ENCODE peak calls at places on chromosomes 16 and 17, in seven cellular contexts. N, Y, H, P, D, F and C are unnamed samples.

GRCh38 chr16:21260870-21261791 is 17.0 kb downstream of the CRYM start:
- DNase-seq in N (no peak), Y (no peak), H (no peak), P (peak), D (peak), F (no peak), C (peak)

GRCh38 chr17:52986056-52986662 is 827.6 kb upstream of the CA10 start:
- DNase-seq in N (no peak), Y (no peak), H (no peak), P (no peak), D (no peak), F (no peak), C (no peak)

GRCh38 chr16:82888616-82889015 is 261.8 kb downstream of the CDH13 start:
- DNase-seq in N (no peak), Y (no peak), H (no peak), P (no peak), D (peak), F (no peak), C (no peak)

GRCh38 chr16:72847187-72848044 is 200.5 kb downstream of the ZFHX3 start:
- DNase-seq in N (no peak), Y (no peak), H (no peak), P (peak), D (peak), F (no peak), C (no peak)

GRCh38 chr17:35433075-35433894 is 985 bp upstream of the SLFN12 start:
- DNase-seq in N (peak), Y (no peak), H (peak), P (peak), D (peak), F (no peak), C (peak)

GRCh38 chr17:40369923-40370322 is 5.4 kb upstream of the GJD3 start:
- DNase-seq in N (no peak), Y (no peak), H (no peak), P (no peak), D (no peak), F (no peak), C (no peak)

GRCh38 chr17:75209061-75209460 is 3.6 kb downstream of the NUP85 start:
- DNase-seq in N (no peak), Y (no peak), H (no peak), P (no peak), D (no peak), F (no peak), C (no peak)

GRCh38 chr17:17783121-17783824 is 53.5 kb downstream of the SREBF1 start:
- DNase-seq in N (peak), Y (no peak), H (peak), P (peak), D (peak), F (peak), C (peak)

GRCh38 chr16:86925067-86925791 is 346.9 kb downstream of the FOXL1 start:
- DNase-seq in N (peak), Y (no peak), H (no peak), P (no peak), D (peak), F (no peak), C (no peak)

GRCh38 chr17:58996968-58997367 is 109.7 kb downstream of the TRIM37 start:
- DNase-seq in N (no peak), Y (no peak), H (no peak), P (no peak), D (no peak), F (no peak), C (no peak)

GRCh38 chr16:79509221-79509631 is 91.3 kb downstream of the MAF start:
- DNase-seq in N (peak), Y (no peak), H (peak), P (no peak), D (no peak), F (peak), C (no peak)

GRCh38 chr17:74605361-74605760 is 13.3 kb upstream of the CD300LD start:
- DNase-seq in N (peak), Y (no peak), H (peak), P (peak), D (peak), F (peak), C (peak)

GRCh38 chr17:8799001-8799850 is at the start of gene MFSD6L:
- DNase-seq in N (no peak), Y (no peak), H (no peak), P (peak), D (no peak), F (no peak), C (peak)
- H3K4me3 ChIP-seq in N (no peak), Y (peak), H (no peak), P (no peak), D (no peak), F (no peak), C (no peak)

GRCh38 chr16:30746638-30747160 is 1.5 kb upstream of the PHKG2 start:
- DNase-seq in N (no peak), Y (no peak), H (no peak), P (no peak), D (no peak), F (no peak), C (no peak)

GRCh38 chr16:30747799-30748633 is at the start of gene PHKG2:
- DNase-seq in N (peak), Y (peak), H (peak), P (peak), D (peak), F (peak), C (peak)

GRCh38 chr16:30745082-30745481 is 3.1 kb upstream of the PHKG2 start:
- DNase-seq in N (no peak), Y (no peak), H (no peak), P (no peak), D (no peak), F (no peak), C (peak)

GRCh38 chr16:30748634-30749445 is 615 bp downstream of the PHKG2 start:
- DNase-seq in N (no peak), Y (no peak), H (peak), P (peak), D (peak), F (no peak), C (peak)

GRCh38 chr16:30747331-30747730 is 894 bp upstream of the PHKG2 start:
- DNase-seq in N (no peak), Y (no peak), H (no peak), P (peak), D (no peak), F (no peak), C (peak)
- H3K4me3 ChIP-seq in N (peak), Y (peak), H (peak), P (no peak), D (no peak), F (peak), C (no peak)

GRCh38 chr17:31309525-31309924 is 4.3 kb downstream of the EVI2B start:
- DNase-seq in N (no peak), Y (no peak), H (no peak), P (no peak), D (no peak), F (no peak), C (no peak)

GRCh38 chr17:31308935-31309334 is 4.9 kb downstream of the EVI2B start:
- DNase-seq in N (no peak), Y (no peak), H (no peak), P (no peak), D (no peak), F (no peak), C (no peak)

GRCh38 chr17:31307640-31308039 is 6.2 kb downstream of the EVI2B start:
- DNase-seq in N (no peak), Y (no peak), H (no peak), P (no peak), D (no peak), F (no peak), C (no peak)

GRCh38 chr17:31310260-31310659 is 3.6 kb downstream of the EVI2B start:
- DNase-seq in N (no peak), Y (no peak), H (no peak), P (no peak), D (no peak), F (no peak), C (no peak)

DNA sequence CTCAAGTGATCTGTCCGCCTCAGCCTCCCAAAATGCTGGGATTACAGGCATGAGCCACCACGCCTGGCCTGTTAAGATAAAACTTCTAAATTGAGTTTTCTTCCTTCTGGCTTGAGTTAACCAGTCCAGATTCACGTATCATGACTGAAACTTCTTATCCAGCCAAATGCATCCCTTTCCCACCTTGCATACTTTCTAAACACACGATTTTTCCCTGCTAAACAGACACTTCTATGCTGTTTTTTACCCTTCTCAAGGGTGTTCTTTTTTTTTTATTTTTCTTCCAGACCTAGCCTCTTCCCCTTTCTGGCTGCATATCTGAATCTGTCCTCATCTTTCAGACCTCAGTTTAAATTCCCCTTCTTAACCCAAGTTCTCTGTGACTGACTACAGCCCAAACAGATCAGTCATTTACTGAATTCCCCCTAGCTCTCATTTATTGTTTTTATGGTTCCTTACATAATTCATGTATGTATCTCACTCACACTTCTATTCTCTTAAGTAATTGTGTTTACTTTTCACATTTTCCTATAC is 5.4 kb downstream of the EVI2B start:
- DNase-seq in N (no peak), Y (no peak), H (no peak), P (no peak), D (no peak), F (no peak), C (no peak)
- H3K4me3 ChIP-seq in N (no peak), Y (no peak), H (no peak), P (no peak), D (no peak), F (no peak), C (no peak)

GRCh38 chr16:77780378-77780837 is 8.0 kb upstream of the VAT1L start:
- DNase-seq in N (no peak), Y (no peak), H (no peak), P (peak), D (peak), F (no peak), C (peak)
- H3K4me3 ChIP-seq in N (no peak), Y (no peak), H (no peak), P (no peak), D (no peak), F (no peak), C (no peak)

GRCh38 chr16:2046125-2046888 is 1.3 kb downstream of the NTHL1 start:
- DNase-seq in N (no peak), Y (no peak), H (no peak), P (no peak), D (no peak), F (no peak), C (no peak)
- H3K4me3 ChIP-seq in N (no peak), Y (peak), H (peak), P (no peak), D (no peak), F (peak), C (peak)